ENCODE peak calls at places on chromosomes 3 and 15, in five cellular contexts. T is stimulated activated CD4-positive, alpha-beta T cell treated with anti-CD3 and anti-CD28 coated beads, Interleukin-12 subunit alpha, Interleukin-12 subunit beta, amount 100 ng/mL, for 4 hours; B is NCI-H2081; C is C1 segment of cervical spinal cord; G is dermis blood vessel endothelial cell. X is an unnamed sample.

GRCh38 chr3:149340310-149340933 is 7.0 kb upstream of the TM4SF18 start:
- DNase-seq in B (peak), C (no peak), G (peak), T (no peak), X (no peak)

GRCh38 chr3:48402281-48402732 is 27.6 kb downstream of the PLXNB1 start:
- DNase-seq in C (no peak), B (no peak), G (peak), T (no peak), X (no peak)

GRCh38 chr15:73442968-73443367 is at the start of gene REC114:
- DNase-seq in T (no peak), G (no peak), B (no peak), C (no peak), X (no peak)

GRCh38 chr3:188339410-188340295 is 185.7 kb downstream of the LPP start:
- DNase-seq in G (no peak), C (no peak), B (no peak), T (peak), X (no peak)

GRCh38 chr15:43423793-43424192 is 52.9 kb downstream of the TUBGCP4 start:
- DNase-seq in B (no peak), T (no peak), G (no peak), C (no peak), X (no peak)

GRCh38 chr3:188700497-188700896 is 471.3 kb upstream of the TPRG1 start:
- DNase-seq in B (no peak), G (no peak), C (no peak), T (no peak), X (no peak)

GRCh38 chr3:104102386-104102785 is 1264.3 kb upstream of the ALCAM start:
- DNase-seq in T (no peak), B (peak), G (peak), C (no peak), X (peak)

GRCh38 chr3:134085034-134085775 is 55.5 kb upstream of the SLCO2A1 start:
- DNase-seq in T (no peak), C (no peak), G (no peak), B (no peak), X (no peak)

GRCh38 chr15:63145426-63145825 is 11.9 kb downstream of the RPS27L start:
- DNase-seq in T (no peak), B (no peak), G (no peak), C (no peak), X (no peak)

GRCh38 chr3:139534444-139534812 is 5.1 kb downstream of the RBP1 start:
- DNase-seq in C (no peak), B (peak), T (no peak), G (no peak), X (peak)

GRCh38 chr3:171044828-171045793 is 18.6 kb upstream of the SLC2A2 start:
- DNase-seq in T (no peak), G (no peak), C (no peak), B (no peak), X (no peak)

GRCh38 chr15:55530861-55531313 is 22.9 kb upstream of the DNAAF4 start:
- DNase-seq in G (no peak), B (no peak), T (no peak), C (no peak), X (no peak)

X was measured in NCI-H1694.